ENCODE peak calls at places on chromosomes 7 and 10, in six cellular contexts. One of them, this sample, is unnamed.
A peak's percentile ranks its signal among the peaks of the same experiment; 100 is the strongest.

GRCh38 chr7:69906309-69906995 is 308.2 kb downstream of the AUTS2 start:
- DNase-seq in suprapubic skin: no peak
- DNase-seq in transverse colon: no peak
- DNase-seq in adrenal gland: no peak
- DNase-seq in stomach: no peak
- DNase-seq in K562: no peak
- DNase-seq in this sample: no peak

GRCh38 chr10:63700209-63700934 is 179.2 kb downstream of the REEP3 start:
- DNase-seq in suprapubic skin: no peak
- DNase-seq in transverse colon: no peak
- DNase-seq in adrenal gland: peak; percentile 52
- DNase-seq in stomach: no peak
- DNase-seq in K562: no peak
- DNase-seq in this sample: peak; percentile 74

GRCh38 chr10:23918090-23918704 is 290.7 kb upstream of the KIAA1217 start:
- DNase-seq in suprapubic skin: no peak
- DNase-seq in transverse colon: no peak
- DNase-seq in adrenal gland: no peak
- DNase-seq in stomach: no peak
- DNase-seq in K562: no peak
- DNase-seq in this sample: no peak

GRCh38 chr10:76428541-76429330 is 997.3 kb downstream of the LRMDA start:
- DNase-seq in suprapubic skin: no peak
- DNase-seq in transverse colon: no peak
- DNase-seq in adrenal gland: no peak
- DNase-seq in stomach: no peak
- DNase-seq in K562: no peak
- DNase-seq in this sample: peak; percentile 31

GRCh38 chr7:155296788-155297516 is 726 bp upstream of the INSIG1 start:
- DNase-seq in suprapubic skin: peak; percentile 88
- DNase-seq in transverse colon: peak; percentile 56
- DNase-seq in adrenal gland: peak; percentile 77
- DNase-seq in stomach: peak; percentile 58
- DNase-seq in K562: peak; percentile 66
- DNase-seq in this sample: peak; percentile 71

GRCh38 chr10:74640134-74640533 is 186.3 kb upstream of the KAT6B start:
- DNase-seq in suprapubic skin: no peak
- DNase-seq in transverse colon: no peak
- DNase-seq in adrenal gland: no peak
- DNase-seq in stomach: no peak
- DNase-seq in K562: no peak
- DNase-seq in this sample: no peak

GRCh38 chr7:34296663-34297062 is 361.4 kb upstream of the NPSR1 start:
- DNase-seq in suprapubic skin: no peak
- DNase-seq in transverse colon: no peak
- DNase-seq in adrenal gland: no peak
- DNase-seq in stomach: no peak
- DNase-seq in K562: no peak
- DNase-seq in this sample: no peak

GRCh38 chr7:957418-958220 is 3.1 kb upstream of the ADAP1 start:
- DNase-seq in suprapubic skin: no peak
- DNase-seq in transverse colon: peak; percentile 32
- DNase-seq in adrenal gland: peak; percentile 44
- DNase-seq in stomach: no peak
- DNase-seq in K562: no peak
- DNase-seq in this sample: no peak

GRCh38 chr7:75985009-75985517 is 9.3 kb downstream of the TMEM120A start:
- DNase-seq in suprapubic skin: no peak
- DNase-seq in transverse colon: no peak
- DNase-seq in adrenal gland: no peak
- DNase-seq in stomach: no peak
- DNase-seq in K562: no peak
- DNase-seq in this sample: no peak

GRCh38 chr7:303884-304573 is 14.1 kb downstream of the FOXL3 start:
- DNase-seq in suprapubic skin: peak; percentile 74
- DNase-seq in transverse colon: no peak
- DNase-seq in adrenal gland: no peak
- DNase-seq in stomach: no peak
- DNase-seq in K562: no peak
- DNase-seq in this sample: no peak

GRCh38 chr7:47390914-47391313 is 191.0 kb downstream of the TNS3 start:
- DNase-seq in suprapubic skin: no peak
- DNase-seq in transverse colon: no peak
- DNase-seq in adrenal gland: no peak
- DNase-seq in stomach: no peak
- DNase-seq in K562: no peak
- DNase-seq in this sample: no peak

GRCh38 chr7:66211429-66211828 is 6.3 kb downstream of the TPST1 start:
- DNase-seq in suprapubic skin: no peak
- DNase-seq in transverse colon: no peak
- DNase-seq in adrenal gland: no peak
- DNase-seq in stomach: no peak
- DNase-seq in K562: no peak
- DNase-seq in this sample: no peak

GRCh38 chr10:114603943-114604342 is 54.1 kb downstream of the ABLIM1 start:
- DNase-seq in suprapubic skin: no peak
- DNase-seq in transverse colon: peak; percentile 54
- DNase-seq in adrenal gland: peak; percentile 40
- DNase-seq in stomach: no peak
- DNase-seq in K562: no peak
- DNase-seq in this sample: no peak

GRCh38 chr10:18476283-18476682 is 175.1 kb downstream of the NSUN6 start:
- DNase-seq in suprapubic skin: no peak
- DNase-seq in transverse colon: no peak
- DNase-seq in adrenal gland: no peak
- DNase-seq in stomach: no peak
- DNase-seq in K562: no peak
- DNase-seq in this sample: no peak

GRCh38 chr7:39465055-39465929 is 100.9 kb upstream of the YAE1 start:
- DNase-seq in suprapubic skin: no peak
- DNase-seq in transverse colon: peak; percentile 50
- DNase-seq in adrenal gland: peak; percentile 52
- DNase-seq in stomach: peak; percentile 48
- DNase-seq in K562: peak; percentile 56
- DNase-seq in this sample: peak; percentile 57

GRCh38 chr10:23310443-23310842 is 34.2 kb downstream of the C10orf67 start:
- DNase-seq in suprapubic skin: no peak
- DNase-seq in transverse colon: no peak
- DNase-seq in adrenal gland: no peak
- DNase-seq in stomach: no peak
- DNase-seq in K562: no peak
- DNase-seq in this sample: no peak

GRCh38 chr10:13146383-13146782 is 15.0 kb upstream of the MCM10 start:
- DNase-seq in suprapubic skin: no peak
- DNase-seq in transverse colon: no peak
- DNase-seq in adrenal gland: no peak
- DNase-seq in stomach: no peak
- DNase-seq in K562: no peak
- DNase-seq in this sample: no peak

GRCh38 chr7:92292981-92293380 is 47.2 kb downstream of the ANKIB1 start:
- DNase-seq in suprapubic skin: no peak
- DNase-seq in transverse colon: no peak
- DNase-seq in adrenal gland: no peak
- DNase-seq in stomach: no peak
- DNase-seq in K562: no peak
- DNase-seq in this sample: no peak

GRCh38 chr7:36594445-36594844 is 129.8 kb downstream of the AOAH start:
- DNase-seq in suprapubic skin: no peak
- DNase-seq in transverse colon: no peak
- DNase-seq in adrenal gland: no peak
- DNase-seq in stomach: no peak
- DNase-seq in K562: no peak
- DNase-seq in this sample: no peak

GRCh38 chr10:75058142-75058541 is 53.3 kb upstream of the SAMD8 start:
- DNase-seq in suprapubic skin: no peak
- DNase-seq in transverse colon: no peak
- DNase-seq in adrenal gland: no peak
- DNase-seq in stomach: no peak
- DNase-seq in K562: no peak
- DNase-seq in this sample: no peak

GRCh38 chr10:47022311-47023131 is 111.3 kb downstream of the PTPN20 start:
- DNase-seq in suprapubic skin: peak; percentile 76
- DNase-seq in transverse colon: no peak
- DNase-seq in adrenal gland: no peak
- DNase-seq in stomach: peak; percentile 22
- DNase-seq in K562: no peak
- DNase-seq in this sample: no peak

GRCh38 chr7:137898839-137899681 is 52.3 kb upstream of the DGKI start:
- DNase-seq in suprapubic skin: peak; percentile 89
- DNase-seq in transverse colon: peak; percentile 81
- DNase-seq in adrenal gland: peak; percentile 84
- DNase-seq in stomach: peak; percentile 83
- DNase-seq in K562: peak; percentile 87
- DNase-seq in this sample: peak; percentile 68

DNA sequence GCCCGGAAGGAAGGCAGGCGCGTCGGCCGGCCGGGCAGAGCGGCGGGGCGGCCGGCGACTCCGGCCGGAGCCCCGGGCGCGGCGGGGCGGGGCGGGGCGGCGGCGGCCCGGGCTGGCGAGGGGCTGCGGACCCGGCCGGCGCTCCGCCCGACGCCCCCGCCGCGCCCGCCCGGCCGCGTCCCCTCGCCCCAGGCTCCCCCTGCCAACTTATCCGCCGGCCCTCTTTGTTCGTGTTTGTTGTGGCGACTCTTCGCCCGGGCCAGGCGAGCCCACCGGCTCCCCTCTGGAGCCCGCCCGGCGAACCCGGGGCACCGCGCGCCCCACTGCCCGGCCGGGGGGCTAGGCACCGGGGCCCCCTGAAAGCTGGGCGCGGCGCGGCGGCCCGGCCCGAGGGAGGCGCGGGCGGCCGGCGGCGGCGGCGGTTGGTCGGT is 497 bp downstream of the KDM7A start:
- DNase-seq in suprapubic skin: no peak
- DNase-seq in transverse colon: no peak
- DNase-seq in adrenal gland: no peak
- DNase-seq in stomach: peak; percentile 27
- DNase-seq in K562: peak; percentile 68
- DNase-seq in this sample: no peak
- TF ChIP-seq POLR2A in suprapubic skin: no peak
- TF ChIP-seq POLR2A in transverse colon: no peak
- TF ChIP-seq POLR2A in adrenal gland: no peak
- TF ChIP-seq POLR2A in stomach: no peak
- TF ChIP-seq POLR2A in K562: no peak
- TF ChIP-seq POLR2A in this sample: no peak

DNA sequence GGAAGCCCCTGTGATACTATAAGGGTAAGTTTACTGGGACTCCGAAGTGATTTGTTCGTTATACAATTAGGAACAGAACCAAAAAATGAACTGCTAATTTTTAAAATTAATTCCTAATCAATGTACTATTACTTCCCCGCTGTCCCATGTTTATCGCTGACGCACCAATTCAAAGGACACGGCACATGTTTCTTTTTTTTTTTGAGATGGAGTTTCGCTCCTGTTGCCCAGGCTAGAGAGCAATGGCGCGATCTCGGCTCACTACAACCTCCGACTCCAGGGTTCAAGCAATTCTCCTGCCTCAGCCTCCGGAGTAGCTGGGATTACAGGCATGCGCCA is 1.5 kb upstream of the FMC1 start:
- DNase-seq in suprapubic skin: no peak
- DNase-seq in transverse colon: no peak
- DNase-seq in adrenal gland: no peak
- DNase-seq in stomach: no peak
- DNase-seq in K562: no peak
- DNase-seq in this sample: no peak
- TF ChIP-seq POLR2A in suprapubic skin: no peak
- TF ChIP-seq POLR2A in transverse colon: no peak
- TF ChIP-seq POLR2A in adrenal gland: no peak
- TF ChIP-seq POLR2A in stomach: no peak
- TF ChIP-seq POLR2A in K562: no peak
- TF ChIP-seq POLR2A in this sample: no peak

GRCh38 chr10:119207713-119208552 is 562 bp downstream of the GRK5 start:
- DNase-seq in suprapubic skin: peak; percentile 84
- DNase-seq in transverse colon: peak; percentile 28
- DNase-seq in adrenal gland: peak; percentile 56
- DNase-seq in stomach: peak; percentile 50
- DNase-seq in K562: no peak
- DNase-seq in this sample: peak; percentile 21

GRCh38 chr10:119205926-119206602 is 1.3 kb upstream of the GRK5 start:
- DNase-seq in suprapubic skin: peak; percentile 85
- DNase-seq in transverse colon: peak; percentile 77
- DNase-seq in adrenal gland: peak; percentile 67
- DNase-seq in stomach: peak; percentile 59
- DNase-seq in K562: peak; percentile 25
- DNase-seq in this sample: peak; percentile 45

GRCh38 chr10:119207367-119207668 is at the start of gene GRK5:
- DNase-seq in suprapubic skin: peak; percentile 95
- DNase-seq in transverse colon: peak; percentile 95
- DNase-seq in adrenal gland: peak; percentile 96
- DNase-seq in stomach: peak; percentile 96
- DNase-seq in K562: peak; percentile 89
- DNase-seq in this sample: peak; percentile 94

GRCh38 chr10:119208553-119208940 is 1.2 kb downstream of the GRK5 start:
- DNase-seq in suprapubic skin: no peak
- DNase-seq in transverse colon: no peak
- DNase-seq in adrenal gland: no peak
- DNase-seq in stomach: no peak
- DNase-seq in K562: no peak
- DNase-seq in this sample: peak; percentile 28

GRCh38 chr10:119206603-119207366 is 586 bp upstream of the GRK5 start:
- DNase-seq in suprapubic skin: peak; percentile 88
- DNase-seq in transverse colon: peak; percentile 70
- DNase-seq in adrenal gland: peak; percentile 71
- DNase-seq in stomach: peak; percentile 76
- DNase-seq in K562: peak; percentile 76
- DNase-seq in this sample: peak; percentile 50
- TF ChIP-seq POLR2A in suprapubic skin: no peak
- TF ChIP-seq POLR2A in transverse colon: peak; percentile 41
- TF ChIP-seq POLR2A in adrenal gland: no peak
- TF ChIP-seq POLR2A in stomach: no peak
- TF ChIP-seq POLR2A in K562: no peak
- TF ChIP-seq POLR2A in this sample: peak; percentile 41

GRCh38 chr10:128641998-128642397 is 515.8 kb upstream of the MKI67 start:
- DNase-seq in suprapubic skin: no peak
- DNase-seq in transverse colon: no peak
- DNase-seq in adrenal gland: no peak
- DNase-seq in stomach: no peak
- DNase-seq in K562: no peak
- DNase-seq in this sample: no peak

GRCh38 chr10:128642502-128642901 is 516.3 kb upstream of the MKI67 start:
- DNase-seq in suprapubic skin: no peak
- DNase-seq in transverse colon: no peak
- DNase-seq in adrenal gland: no peak
- DNase-seq in stomach: no peak
- DNase-seq in K562: no peak
- DNase-seq in this sample: no peak

GRCh38 chr10:128643658-128644057 is 517.4 kb upstream of the MKI67 start:
- DNase-seq in suprapubic skin: no peak
- DNase-seq in transverse colon: no peak
- DNase-seq in adrenal gland: no peak
- DNase-seq in stomach: no peak
- DNase-seq in K562: no peak
- DNase-seq in this sample: no peak

DNA sequence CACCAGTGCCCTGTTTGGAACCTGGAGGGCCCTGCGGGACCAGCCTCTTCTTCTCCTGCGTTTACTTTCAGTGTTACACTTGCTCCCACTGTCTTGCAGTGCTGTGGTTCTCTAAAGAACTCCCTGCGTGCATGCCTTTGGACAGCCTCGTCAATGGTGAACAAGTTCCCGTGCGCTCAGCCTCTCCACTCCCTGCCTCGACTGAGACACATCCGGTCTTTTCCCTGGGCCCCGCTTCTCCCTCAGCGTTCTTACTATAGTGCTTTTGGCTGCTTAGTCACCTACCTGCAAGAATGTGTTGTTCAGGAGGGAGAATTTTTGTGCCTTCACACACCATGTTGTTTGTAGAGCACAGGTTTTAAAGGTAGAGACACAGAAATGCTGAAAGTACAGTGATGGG is 520.7 kb upstream of the MKI67 start:
- DNase-seq in suprapubic skin: peak; percentile 53
- DNase-seq in transverse colon: no peak
- DNase-seq in adrenal gland: no peak
- DNase-seq in stomach: no peak
- DNase-seq in K562: no peak
- DNase-seq in this sample: no peak
- TF ChIP-seq POLR2A in suprapubic skin: no peak
- TF ChIP-seq POLR2A in transverse colon: no peak
- TF ChIP-seq POLR2A in adrenal gland: no peak
- TF ChIP-seq POLR2A in stomach: no peak
- TF ChIP-seq POLR2A in K562: no peak
- TF ChIP-seq POLR2A in this sample: no peak

This sample was measured in H54.